ENCODE peak calls at places on chromosome 18, in four cellular contexts. M, P, N and Y are unnamed samples.

GRCh38 chr18:30674619-30675018 is 367.9 kb downstream of the DSC3 start:
- DNase-seq in M (no peak), P (no peak), N (no peak), Y (no peak)

GRCh38 chr18:35369126-35369525 is 8.0 kb downstream of the ZNF396 start:
- DNase-seq in M (no peak), P (no peak), N (no peak), Y (no peak)

GRCh38 chr18:68316636-68317035 is 398.3 kb downstream of the TMX3 start:
- DNase-seq in M (no peak), P (peak), N (no peak), Y (no peak)

GRCh38 chr18:45981852-45982251 is 14.7 kb upstream of the EPG5 start:
- DNase-seq in M (no peak), P (no peak), N (no peak), Y (no peak)

GRCh38 chr18:12460874-12461273 is 53.1 kb downstream of the PRELID3A start:
- DNase-seq in M (no peak), P (peak), N (no peak), Y (no peak)

GRCh38 chr18:44149706-44150105 is 531.0 kb upstream of the SETBP1 start:
- DNase-seq in M (no peak), P (peak), N (no peak), Y (no peak)

GRCh38 chr18:78376036-78376435 is 603.6 kb upstream of the SALL3 start:
- DNase-seq in M (peak), P (no peak), N (no peak), Y (no peak)

GRCh38 chr18:5237083-5237722 is 40.1 kb upstream of the AKAIN1 start:
- DNase-seq in M (no peak), P (peak), N (no peak), Y (no peak)

GRCh38 chr18:79195716-79196683 is 126.8 kb downstream of the ATP9B start:
- DNase-seq in M (no peak), P (no peak), N (no peak), Y (no peak)

GRCh38 chr18:73340135-73340934 is 472.5 kb upstream of the NETO1 start:
- DNase-seq in M (no peak), P (peak), N (no peak), Y (no peak)

GRCh38 chr18:79366177-79367094 is 29.3 kb upstream of the NFATC1 start:
- DNase-seq in M (no peak), P (peak), N (no peak), Y (peak)

GRCh38 chr18:76997951-76998808 is 134.4 kb downstream of the MBP start:
- DNase-seq in M (no peak), P (no peak), N (no peak), Y (no peak)

GRCh38 chr18:21315741-21316187 is 73.7 kb downstream of the GREB1L start:
- DNase-seq in M (peak), P (no peak), N (peak), Y (no peak)

GRCh38 chr18:986071-986470 is 81.4 kb downstream of the ADCYAP1 start:
- DNase-seq in M (peak), P (no peak), N (no peak), Y (no peak)

GRCh38 chr18:27954226-27954625 is 222.7 kb downstream of the CDH2 start:
- DNase-seq in M (peak), P (peak), N (no peak), Y (no peak)

GRCh38 chr18:23822590-23823385 is 133.5 kb downstream of the LAMA3 start:
- DNase-seq in M (no peak), P (no peak), N (no peak), Y (no peak)

GRCh38 chr18:2654828-2655152 is 736 bp upstream of the SMCHD1 start:
- DNase-seq in M (no peak), P (peak), N (no peak), Y (no peak)

GRCh38 chr18:7626922-7627440 is 59.9 kb downstream of the PTPRM start:
- DNase-seq in M (no peak), P (peak), N (no peak), Y (no peak)

GRCh38 chr18:70291295-70291574 is 2.4 kb downstream of the SOCS6 start:
- DNase-seq in M (no peak), P (no peak), N (no peak), Y (no peak)
- H3K9ac ChIP-seq in M (no peak), P (no peak), N (peak), Y (no peak)

DNA sequence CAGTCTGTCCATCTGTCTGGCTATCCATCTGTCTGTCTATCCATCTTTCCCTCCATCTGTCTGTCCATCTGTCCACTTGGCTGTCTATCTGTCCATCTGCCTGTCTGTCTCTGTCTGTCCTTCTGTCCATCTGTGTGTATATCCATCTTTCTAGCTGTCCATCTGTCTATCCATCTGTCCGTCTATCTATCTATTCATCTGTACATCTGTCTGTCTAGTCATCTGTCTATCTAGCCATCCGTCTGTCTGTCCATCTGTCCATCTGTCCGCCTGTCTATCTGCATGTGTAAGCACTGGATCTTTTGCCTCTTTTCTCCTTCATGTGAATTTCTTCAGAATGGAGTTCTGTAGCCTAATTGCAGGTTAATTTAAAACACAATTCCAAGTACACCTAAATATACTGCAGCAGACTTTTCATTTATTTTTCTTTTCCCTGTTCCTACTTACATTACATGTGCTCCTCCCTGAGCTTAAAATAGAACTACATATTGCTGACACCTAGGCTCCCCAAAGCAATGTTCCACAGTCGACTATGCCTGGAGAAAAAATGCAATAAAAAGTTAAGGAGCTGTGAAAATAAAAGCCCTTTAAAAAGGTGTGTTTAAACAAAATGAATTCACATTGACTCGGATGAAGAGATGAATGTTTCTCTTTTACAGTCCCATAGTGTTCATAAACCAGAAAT is 37.5 kb upstream of the TXNDC2 start:
- DNase-seq in M (no peak), P (no peak), N (no peak), Y (no peak)
- H3K4me3 ChIP-seq in M (no peak), P (no peak), N (no peak), Y (no peak)

GRCh38 chr18:11050966-11051365 is 98.4 kb downstream of the PIEZO2 start:
- DNase-seq in M (no peak), P (no peak), N (no peak), Y (no peak)

GRCh38 chr18:11051462-11051861 is 97.9 kb downstream of the PIEZO2 start:
- DNase-seq in M (no peak), P (no peak), N (no peak), Y (no peak)

GRCh38 chr18:11052800-11053199 is 96.6 kb downstream of the PIEZO2 start:
- DNase-seq in M (no peak), P (peak), N (no peak), Y (no peak)

GRCh38 chr18:11053293-11053692 is 96.1 kb downstream of the PIEZO2 start:
- DNase-seq in M (no peak), P (no peak), N (no peak), Y (no peak)

DNA sequence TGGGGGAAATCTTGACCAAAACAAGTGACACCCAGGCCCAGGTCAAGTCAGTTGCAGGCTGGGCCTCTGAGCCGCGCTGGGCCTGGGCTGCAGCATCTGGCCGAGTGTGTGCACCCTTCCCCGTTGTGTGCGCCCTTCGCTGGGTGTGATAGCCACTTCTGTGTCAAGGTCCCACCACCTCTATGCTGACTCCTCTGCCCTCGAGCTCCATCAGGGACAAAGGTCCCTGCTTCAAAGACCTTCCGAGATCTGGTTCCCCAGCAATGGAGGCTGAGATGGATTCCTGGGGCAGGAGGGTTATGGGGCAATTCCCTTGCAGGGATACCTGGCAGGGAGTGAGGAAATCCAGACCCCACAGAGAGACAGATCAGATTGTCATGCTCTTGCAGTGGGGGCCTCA is 93.6 kb downstream of the PIEZO2 start:
- DNase-seq in M (no peak), P (no peak), N (no peak), Y (no peak)
- H3K9ac ChIP-seq in M (no peak), P (no peak), N (no peak), Y (no peak)

GRCh38 chr18:48486762-48487161 is 52.1 kb upstream of the CTIF start:
- DNase-seq in M (no peak), P (no peak), N (no peak), Y (no peak)
- H3K4me3 ChIP-seq in M (no peak), P (no peak), N (no peak), Y (no peak)

DNA sequence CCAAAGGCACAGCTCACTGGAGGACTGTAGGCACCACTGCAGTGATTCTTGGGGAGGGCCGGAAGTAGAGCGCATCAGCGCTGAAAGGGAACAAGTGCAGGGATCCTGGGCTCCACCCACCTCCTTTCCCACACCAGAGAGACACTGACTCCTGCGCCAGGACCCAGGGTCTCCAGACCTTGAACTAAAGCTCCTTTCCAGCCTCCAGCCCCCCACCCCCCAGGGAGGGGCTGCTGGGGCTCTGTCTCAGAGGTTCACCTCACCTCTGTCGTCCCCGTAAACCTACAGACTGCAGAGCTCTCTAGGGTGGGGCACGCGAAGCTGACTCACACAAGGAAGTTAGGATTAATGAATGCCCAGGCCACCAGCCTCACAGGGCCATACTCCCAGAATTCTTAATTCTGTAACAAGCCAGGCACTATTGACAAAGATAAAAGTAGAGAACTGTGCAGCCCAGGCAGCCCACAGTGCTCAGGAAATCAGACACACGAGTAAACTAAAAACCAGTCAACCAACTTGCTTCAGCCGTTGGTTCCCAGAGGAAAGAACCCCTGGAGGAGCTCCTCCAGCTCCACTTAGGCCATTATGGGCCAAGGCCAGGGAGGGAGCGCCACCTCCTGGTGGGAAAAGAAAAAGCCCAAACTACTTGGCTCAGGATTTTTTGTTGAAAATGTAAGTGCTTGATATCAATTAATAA is 45.1 kb upstream of the ACAA2 start:
- DNase-seq in M (peak), P (peak), N (peak), Y (peak)
- H3K9ac ChIP-seq in M (no peak), P (no peak), N (peak), Y (no peak)

GRCh38 chr18:75526038-75526437 is 98.5 kb upstream of the SMIM21 start:
- DNase-seq in M (no peak), P (no peak), N (no peak), Y (no peak)
- H3K4me3 ChIP-seq in M (no peak), P (no peak), N (no peak), Y (no peak)

GRCh38 chr18:61943175-61943964 is 50.6 kb upstream of the RNF152 start:
- DNase-seq in M (no peak), P (no peak), N (no peak), Y (no peak)
- H3K9ac ChIP-seq in M (no peak), P (no peak), N (no peak), Y (no peak)